ENCODE peak calls at places on chromosomes 3 and 15, in four cellular contexts. J is ovary, N is IMR-90, K is esophagus squamous epithelium. B is an unnamed sample.

GRCh38 chr3:146159037-146159436 is 1.9 kb downstream of the PLOD2 start:
- DNase-seq in K (no peak), N (no peak), J (no peak), B (no peak)

GRCh38 chr3:27194494-27194893 is 174.7 kb downstream of the NEK10 start:
- DNase-seq in N (no peak), K (no peak), J (no peak), B (no peak)

GRCh38 chr15:70236306-70237103 is 138.8 kb upstream of the TLE3 start:
- DNase-seq in K (no peak), N (peak), J (no peak), B (no peak)

GRCh38 chr3:116111765-116112164 is 333.5 kb downstream of the LSAMP start:
- DNase-seq in N (no peak), K (no peak), J (no peak), B (no peak)

GRCh38 chr3:31041161-31041978 is 146.9 kb upstream of the GADL1 start:
- DNase-seq in J (no peak), K (no peak), N (peak), B (peak)

GRCh38 chr3:54426431-54426830 is 304.1 kb downstream of the CACNA2D3 start:
- DNase-seq in J (no peak), N (no peak), K (no peak), B (no peak)

GRCh38 chr3:83023050-83023449 is 1261.6 kb upstream of the GBE1 start:
- DNase-seq in J (no peak), N (no peak), K (no peak), B (no peak)

GRCh38 chr3:13495921-13496723 is 16.0 kb downstream of the HDAC11 start:
- DNase-seq in K (no peak), J (peak), N (peak), B (peak)

GRCh38 chr3:71872256-71872655 is 87.3 kb upstream of the PROK2 start:
- DNase-seq in K (no peak), N (no peak), J (no peak), B (no peak)

GRCh38 chr3:115469649-115470048 is 153.7 kb upstream of the GAP43 start:
- DNase-seq in N (no peak), J (no peak), K (no peak), B (no peak)

GRCh38 chr3:2950159-2950558 is 160.0 kb downstream of the IL5RA start:
- DNase-seq in K (no peak), N (no peak), J (no peak), B (no peak)

GRCh38 chr3:25478964-25479726 is 51.1 kb downstream of the RARB start:
- DNase-seq in K (no peak), J (no peak), N (no peak), B (no peak)

GRCh38 chr3:127038923-127039581 is 56.1 kb downstream of the PLXNA1 start:
- DNase-seq in N (no peak), K (no peak), J (no peak), B (no peak)

GRCh38 chr3:10015476-10015904 is 10.7 kb upstream of the FANCD2 start:
- DNase-seq in N (peak), J (peak), K (no peak), B (no peak)

GRCh38 chr3:132637590-132637989 is 22.0 kb downstream of the ACAD11 start:
- DNase-seq in N (peak), K (no peak), J (no peak), B (no peak)

GRCh38 chr3:126226376-126226775 is 46.0 kb upstream of the ALDH1L1 start:
- DNase-seq in N (no peak), J (no peak), K (no peak), B (no peak)

GRCh38 chr15:29268706-29269484 is 727 bp downstream of the NSMCE3 start:
- DNase-seq in J (no peak), K (no peak), N (peak), B (peak)

GRCh38 chr15:70247281-70247680 is 149.6 kb upstream of the TLE3 start:
- DNase-seq in K (no peak), N (no peak), J (peak), B (no peak)

GRCh38 chr15:59539799-59540198 is 71.8 kb upstream of the GCNT3 start:
- DNase-seq in J (no peak), N (no peak), K (no peak), B (no peak)

GRCh38 chr15:28994142-28994829 is 108.5 kb downstream of the APBA2 start:
- DNase-seq in J (no peak), N (no peak), K (no peak), B (no peak)

GRCh38 chr15:82231233-82231632 is 31.3 kb downstream of the EFL1 start:
- DNase-seq in N (no peak), J (no peak), K (no peak), B (no peak)

GRCh38 chr3:50587806-50588758 is 18.8 kb downstream of the HEMK1 start:
- DNase-seq in N (no peak), K (no peak), J (no peak), B (no peak)

GRCh38 chr3:11592460-11593298 is 51.0 kb downstream of the VGLL4 start:
- DNase-seq in J (peak), K (no peak), N (peak), B (no peak)

GRCh38 chr15:90095521-90095959 is 6.7 kb downstream of the IDH2 start:
- DNase-seq in J (no peak), N (no peak), K (no peak), B (no peak)

GRCh38 chr3:115040673-115041286 is 106.3 kb downstream of the ZBTB20 start:
- DNase-seq in K (no peak), N (peak), J (no peak), B (peak)

GRCh38 chr15:27589260-27589659 is 509.9 kb downstream of the OCA2 start:
- DNase-seq in J (no peak), K (no peak), N (no peak), B (no peak)

GRCh38 chr3:153315781-153316180 is 153.8 kb downstream of the RAP2B start:
- DNase-seq in J (no peak), N (peak), K (no peak), B (no peak)

GRCh38 chr15:75368689-75369239 is 357 bp upstream of the MAN2C1 start:
- DNase-seq in J (no peak), N (peak), K (no peak), B (no peak)

GRCh38 chr3:4245671-4246070 is 57.5 kb upstream of the SETMAR start:
- DNase-seq in J (no peak), N (no peak), K (no peak), B (no peak)

GRCh38 chr15:56032366-56032765 is 39.0 kb upstream of the NEDD4 start:
- DNase-seq in N (no peak), J (no peak), K (no peak), B (no peak)

GRCh38 chr15:73571346-73571745 is 61.8 kb downstream of the NPTN start:
- DNase-seq in K (no peak), J (no peak), N (no peak), B (no peak)

GRCh38 chr15:70474682-70475438 is 288.5 kb downstream of the UACA start:
- DNase-seq in N (peak), J (no peak), K (no peak), B (peak)

GRCh38 chr3:12247411-12247810 is 41.5 kb upstream of the PPARG start:
- DNase-seq in K (no peak), J (no peak), N (no peak), B (no peak)

GRCh38 chr15:100623301-100623700 is 20.9 kb downstream of the ASB7 start:
- DNase-seq in J (no peak), N (no peak), K (no peak), B (no peak)

GRCh38 chr3:63395960-63396359 is 117.9 kb downstream of the SYNPR start:
- DNase-seq in N (no peak), K (no peak), J (no peak), B (no peak)

GRCh38 chr3:197257711-197258110 is 40.7 kb downstream of the DLG1 start:
- DNase-seq in J (no peak), N (no peak), K (no peak), B (no peak)

DNA sequence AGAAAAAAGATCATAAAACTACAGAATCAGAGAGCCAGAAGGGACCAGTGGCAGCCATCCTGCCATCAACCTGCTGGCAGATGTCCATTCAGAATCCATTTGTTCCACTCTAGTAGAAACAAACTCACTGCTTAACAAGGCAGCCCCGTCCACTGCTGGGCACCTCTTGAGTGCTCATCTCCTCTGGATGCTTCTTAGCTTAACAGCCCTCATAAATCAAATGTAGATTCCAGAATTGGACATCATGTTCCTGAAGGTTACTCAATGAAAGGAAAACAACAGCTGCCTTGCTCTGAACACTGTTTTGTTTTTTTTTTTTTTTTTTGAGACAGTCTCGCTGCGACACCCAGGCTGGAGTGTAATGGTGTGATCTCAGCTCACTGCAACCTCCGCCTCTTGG is 37.3 kb downstream of the ABCC5 start:
- DNase-seq in K (no peak), N (no peak), J (no peak), B (no peak)
- TF ChIP-seq POLR2A in K (no peak), N (no peak), J (no peak), B (no peak)

DNA sequence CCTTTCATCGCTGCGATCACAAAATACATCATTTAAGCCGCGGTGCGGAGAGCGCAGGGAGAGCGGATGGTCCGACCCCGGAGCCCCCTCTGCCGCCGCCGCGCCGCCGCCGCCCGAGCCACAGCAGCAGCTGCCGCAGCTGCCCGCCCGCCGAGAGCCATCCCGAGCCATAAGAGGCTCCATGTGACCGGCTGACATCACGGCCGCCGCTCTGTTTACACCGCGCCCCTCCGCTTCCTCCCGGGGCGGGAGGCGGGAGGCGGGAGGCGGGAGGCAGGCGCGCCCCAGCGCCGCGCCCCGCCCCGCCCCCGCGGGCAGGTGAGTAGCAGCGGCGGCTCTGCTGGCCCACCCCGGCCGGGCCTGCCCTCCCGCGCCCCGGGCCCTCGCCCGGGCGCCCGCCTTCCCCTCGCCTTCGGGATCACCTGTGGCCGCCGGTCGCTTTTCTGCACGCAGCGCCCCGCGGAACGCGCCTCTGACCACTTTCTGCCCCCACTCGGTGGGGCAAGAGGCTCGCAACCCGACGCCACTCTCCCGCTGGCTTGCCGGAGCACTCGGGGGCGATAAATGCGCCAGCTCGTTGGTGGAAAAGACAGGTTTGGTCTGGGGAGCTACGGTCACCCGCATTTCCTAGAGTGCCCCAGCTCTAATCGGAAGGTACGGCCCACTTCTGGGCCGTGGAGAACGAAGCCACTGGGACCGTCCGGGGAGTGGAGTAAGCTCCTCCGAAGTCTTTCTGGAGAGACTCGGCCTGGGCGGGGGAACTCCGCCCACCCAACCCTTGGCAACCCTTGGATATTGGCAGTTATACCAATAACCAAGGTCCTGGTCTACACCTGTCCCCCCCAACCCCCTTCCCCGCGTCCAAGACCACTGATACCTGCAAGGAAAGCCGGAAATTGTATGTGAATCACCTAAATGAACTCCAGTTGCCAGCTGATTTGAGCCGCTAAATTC is 113.7 kb upstream of the ICE2 start:
- DNase-seq in J (peak), N (peak), K (peak), B (peak)
- TF ChIP-seq POLR2A in J (peak), N (peak), K (peak), B (no peak)

GRCh38 chr3:149368850-149369497 is 8.5 kb downstream of the TM4SF1 start:
- DNase-seq in N (no peak), J (no peak), K (no peak), B (no peak)
- TF ChIP-seq POLR2A in N (no peak), J (no peak), K (no peak), B (no peak)

GRCh38 chr15:65130941-65131340 is 2.7 kb downstream of the PDCD7 start:
- DNase-seq in K (no peak), N (no peak), J (no peak), B (no peak)

GRCh38 chr15:65133550-65134200 is at the start of gene PDCD7:
- DNase-seq in N (peak), J (peak), K (peak), B (peak)

GRCh38 chr15:65132841-65133549 is 613 bp downstream of the PDCD7 start:
- DNase-seq in N (peak), K (no peak), J (peak), B (peak)
- TF ChIP-seq POLR2A in N (peak), K (no peak), J (no peak), B (peak)

DNA sequence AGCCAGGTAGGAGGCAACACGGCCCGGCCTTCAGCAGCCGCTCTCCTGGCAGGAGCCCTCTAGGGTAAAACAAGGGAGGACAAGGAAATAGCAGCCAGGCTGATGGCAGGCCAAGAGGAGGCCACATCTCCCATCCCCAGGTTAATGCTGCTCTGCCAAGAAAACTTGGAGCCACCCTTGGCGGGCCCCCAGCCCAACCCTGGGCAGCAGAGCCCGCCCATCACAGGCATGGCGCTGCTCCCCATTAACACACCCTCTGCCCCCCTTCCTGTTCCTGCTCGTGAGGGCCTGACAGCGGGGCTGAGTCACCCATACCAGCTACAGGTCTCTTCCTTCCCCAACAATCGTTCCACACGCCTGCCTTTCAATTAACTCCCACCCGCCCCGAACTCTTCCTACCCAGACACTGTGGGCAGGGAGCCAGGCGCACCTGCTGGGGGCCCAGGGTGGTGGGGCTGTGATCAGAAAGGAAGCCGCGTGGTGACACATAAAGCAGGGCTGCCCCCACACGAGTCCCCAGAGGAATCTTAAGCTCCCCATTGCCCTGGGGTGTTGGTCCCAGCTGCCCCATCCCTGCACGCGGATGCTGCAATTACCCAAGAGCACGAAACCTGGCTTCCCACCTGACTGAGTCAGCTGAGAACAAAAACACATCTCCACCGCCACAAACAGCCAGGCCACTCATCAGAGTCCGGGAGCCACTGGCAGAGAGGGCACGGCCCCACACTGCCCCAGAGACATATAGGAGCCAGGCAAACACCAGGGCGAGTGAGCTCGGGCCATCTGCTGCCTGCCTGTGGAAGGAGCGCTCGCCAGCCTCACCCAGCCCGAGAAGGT is at the start of gene C15orf62:
- DNase-seq in N (peak), K (no peak), J (peak), B (peak)
- TF ChIP-seq POLR2A in N (no peak), K (peak), J (no peak), B (no peak)

B was measured in H54.